ENCODE peak calls at places on chromosomes 11 and 22, in four cellular contexts. U, P, I and N are unnamed samples.

GRCh38 chr11:37804666-37805065 is 1206.6 kb upstream of the RAG2 start:
- DNase-seq in U (no peak), P (no peak), I (no peak), N (no peak)

GRCh38 chr22:45164217-45165123 is 745 bp downstream of the NUP50 start:
- DNase-seq in U (peak), P (no peak), I (no peak), N (no peak)

GRCh38 chr11:111528557-111528956 is 12.0 kb upstream of the LAYN start:
- DNase-seq in U (no peak), P (peak), I (no peak), N (no peak)

GRCh38 chr11:73395297-73396208 is 19.4 kb downstream of the RELT start:
- DNase-seq in U (no peak), P (no peak), I (no peak), N (no peak)

GRCh38 chr11:115390441-115390840 is 113.8 kb downstream of the CADM1 start:
- DNase-seq in U (no peak), P (no peak), I (no peak), N (no peak)

GRCh38 chr11:57598831-57599155 is 1.3 kb downstream of the SERPING1 start:
- DNase-seq in U (peak), P (peak), I (no peak), N (no peak)

GRCh38 chr11:79244175-79244804 is 196.5 kb downstream of the TENM4 start:
- DNase-seq in U (no peak), P (peak), I (no peak), N (no peak)

GRCh38 chr11:5380740-5381342 is 2.8 kb upstream of the OR51M1 start:
- DNase-seq in U (peak), P (peak), I (peak), N (peak)

GRCh38 chr11:64649304-64649703 is 58.3 kb downstream of the SLC22A12 start:
- DNase-seq in U (peak), P (no peak), I (no peak), N (peak)

GRCh38 chr22:47054231-47055072 is 292.0 kb downstream of the TBC1D22A start:
- DNase-seq in U (no peak), P (no peak), I (no peak), N (no peak)

GRCh38 chr11:7202412-7202811 is 49.3 kb upstream of the SYT9 start:
- DNase-seq in U (no peak), P (no peak), I (no peak), N (no peak)

GRCh38 chr11:65743928-65744698 is 23.5 kb upstream of the RNASEH2C start:
- DNase-seq in U (peak), P (no peak), I (peak), N (peak)

GRCh38 chr11:66495401-66495844 is 15.0 kb upstream of the BBS1 start:
- DNase-seq in U (no peak), P (no peak), I (no peak), N (peak)

GRCh38 chr11:111612211-111612610 is 10.0 kb downstream of the SIK2 start:
- DNase-seq in U (no peak), P (peak), I (no peak), N (no peak)

GRCh38 chr11:46966773-46967172 is 30.2 kb downstream of the CSTPP1 start:
- DNase-seq in U (no peak), P (no peak), I (no peak), N (no peak)

GRCh38 chr22:29607426-29607825 is 4.0 kb downstream of the NF2 start:
- DNase-seq in U (no peak), P (no peak), I (no peak), N (no peak)
- H4K5ac ChIP-seq in U (no peak), P (no peak), I (no peak), N (no peak)

GRCh38 chr11:16805942-16806341 is 67.5 kb downstream of the C11orf58 start:
- DNase-seq in U (no peak), P (peak), I (no peak), N (no peak)
- H4K5ac ChIP-seq in U (no peak), P (no peak), I (no peak), N (no peak)

DNA sequence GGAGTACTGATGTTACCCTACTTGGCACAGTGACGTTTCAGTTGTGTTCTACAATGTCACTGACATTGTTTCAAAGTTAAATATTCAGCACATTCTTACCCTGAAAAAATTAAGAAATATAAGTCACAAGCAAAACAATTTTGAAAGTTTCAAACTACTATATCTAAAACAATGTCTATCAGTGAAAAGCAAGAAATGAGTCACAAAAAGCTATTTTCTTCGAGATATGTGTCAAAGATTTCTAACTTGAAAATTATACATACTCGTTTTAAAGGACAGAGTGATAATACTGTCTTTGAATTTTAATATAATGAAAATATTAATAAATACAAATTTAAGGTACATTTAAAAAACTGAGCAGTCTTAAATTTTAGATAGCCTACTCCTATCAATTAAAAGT is 42.9 kb downstream of the RDX start:
- DNase-seq in U (no peak), P (no peak), I (no peak), N (no peak)
- H4K5ac ChIP-seq in U (no peak), P (no peak), I (no peak), N (no peak)

GRCh38 chr22:42010778-42011177 is 12.2 kb downstream of the WBP2NL start:
- DNase-seq in U (no peak), P (no peak), I (no peak), N (no peak)

GRCh38 chr22:42013385-42013784 is 14.8 kb downstream of the WBP2NL start:
- DNase-seq in U (no peak), P (no peak), I (no peak), N (no peak)

DNA sequence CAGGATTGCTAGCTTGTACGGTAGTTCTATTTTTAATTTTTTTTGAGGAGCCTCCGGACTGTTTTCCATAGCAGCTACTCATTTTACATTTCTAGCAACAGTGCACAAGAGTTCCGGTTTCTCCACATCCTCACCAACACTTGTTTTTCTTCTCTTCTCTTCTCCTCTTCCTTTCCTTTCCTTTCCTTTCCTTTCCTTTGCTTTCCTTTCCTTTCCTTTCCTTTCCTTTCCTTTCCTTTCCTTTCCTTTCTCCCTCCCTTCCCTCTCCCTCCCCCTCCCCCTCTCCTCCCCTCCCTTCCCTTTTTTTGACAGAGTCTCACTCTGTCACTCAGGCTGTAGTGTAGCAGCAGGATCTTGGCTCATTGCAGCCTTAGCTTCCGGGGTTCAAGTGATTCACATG is 9.3 kb downstream of the WBP2NL start:
- DNase-seq in U (no peak), P (no peak), I (no peak), N (no peak)
- H4K5ac ChIP-seq in U (no peak), P (no peak), I (no peak), N (no peak)

GRCh38 chr11:15157738-15158137 is 43.0 kb downstream of the INSC start:
- DNase-seq in U (no peak), P (no peak), I (no peak), N (no peak)

GRCh38 chr11:15157181-15157580 is 42.5 kb downstream of the INSC start:
- DNase-seq in U (no peak), P (peak), I (no peak), N (no peak)

GRCh38 chr11:15158351-15159015 is 43.8 kb downstream of the INSC start:
- DNase-seq in U (no peak), P (peak), I (no peak), N (no peak)

GRCh38 chr11:15161746-15162145 is 47.0 kb downstream of the INSC start:
- DNase-seq in U (no peak), P (peak), I (no peak), N (no peak)

DNA sequence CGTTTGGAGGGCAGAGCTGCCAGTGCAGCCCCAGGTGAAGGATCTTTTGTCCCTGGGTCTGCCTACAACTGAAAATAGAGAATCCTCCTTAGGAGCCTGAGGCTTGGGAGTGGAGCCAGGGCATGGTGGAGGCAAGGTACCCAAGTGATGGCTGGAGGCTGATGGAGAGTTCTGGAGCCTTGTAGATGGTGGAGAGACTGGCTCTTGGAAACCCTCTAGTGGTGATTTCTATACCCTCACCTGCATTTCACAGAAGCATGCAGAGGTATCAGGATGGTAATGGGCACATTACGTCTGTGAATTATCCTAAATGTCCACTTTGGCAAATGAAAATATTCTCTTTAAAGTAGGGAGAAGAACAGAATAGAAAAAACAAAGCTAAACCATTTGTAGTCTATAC is 44.4 kb downstream of the INSC start:
- DNase-seq in U (peak), P (peak), I (no peak), N (peak)
- H4K5ac ChIP-seq in U (no peak), P (peak), I (no peak), N (no peak)